ENCODE peak calls at places on chromosomes 13 and 19, in four cellular contexts. One of them, this sample, is unnamed.

GRCh38 chr13:68078874-68079273 is 848.7 kb upstream of the PCDH9 start:
- DNase-seq in HCT116: no peak
- DNase-seq in hepatocyte: no peak
- DNase-seq in IMR-90: no peak
- DNase-seq in this sample: no peak

GRCh38 chr13:40974460-40975407 is 44.4 kb downstream of the ELF1 start:
- DNase-seq in HCT116: peak; percentile 23
- DNase-seq in IMR-90: peak; percentile 66
- DNase-seq in hepatocyte: peak; percentile 58
- DNase-seq in this sample: peak; percentile 72

GRCh38 chr13:43397110-43397509 is 373.7 kb downstream of the DNAJC15 start:
- DNase-seq in IMR-90: peak; percentile 68
- DNase-seq in hepatocyte: no peak
- DNase-seq in HCT116: no peak
- DNase-seq in this sample: no peak

GRCh38 chr19:48807590-48808308 is 3.1 kb downstream of the BCAT2 start:
- DNase-seq in HCT116: no peak
- DNase-seq in IMR-90: no peak
- DNase-seq in hepatocyte: peak; percentile 50
- DNase-seq in this sample: no peak

GRCh38 chr13:98706446-98707110 is 45.9 kb downstream of the SLC15A1 start:
- DNase-seq in HCT116: no peak
- DNase-seq in hepatocyte: peak; percentile 66
- DNase-seq in IMR-90: peak; percentile 13
- DNase-seq in this sample: peak; percentile 77

GRCh38 chr13:106343831-106344230 is 191.6 kb downstream of the EFNB2 start:
- DNase-seq in hepatocyte: peak; percentile 12
- DNase-seq in HCT116: no peak
- DNase-seq in IMR-90: no peak
- DNase-seq in this sample: no peak

GRCh38 chr19:41521860-41522555 is 54.0 kb upstream of the CEACAM21 start:
- DNase-seq in IMR-90: no peak
- DNase-seq in HCT116: no peak
- DNase-seq in hepatocyte: no peak
- DNase-seq in this sample: no peak

GRCh38 chr19:47111682-47112165 is 1.9 kb downstream of the ZC3H4 start:
- DNase-seq in HCT116: no peak
- DNase-seq in hepatocyte: no peak
- DNase-seq in IMR-90: no peak
- DNase-seq in this sample: no peak

GRCh38 chr13:114141261-114141996 is 9.0 kb upstream of the RASA3 start:
- DNase-seq in IMR-90: no peak
- DNase-seq in hepatocyte: no peak
- DNase-seq in HCT116: no peak
- DNase-seq in this sample: no peak

GRCh38 chr13:82688400-82688999 is 1193.8 kb downstream of the SLITRK1 start:
- DNase-seq in hepatocyte: no peak
- DNase-seq in IMR-90: peak; percentile 2
- DNase-seq in HCT116: no peak
- DNase-seq in this sample: no peak
- H3K4me3 ChIP-seq in hepatocyte: no peak overlapping the region
- H3K4me3 ChIP-seq in IMR-90: peak overlapping the region; percentile 50
- H3K4me3 ChIP-seq in HCT116: peak overlapping the region; percentile 6
- H3K4me3 ChIP-seq in this sample: peak overlapping the region; percentile 23

DNA sequence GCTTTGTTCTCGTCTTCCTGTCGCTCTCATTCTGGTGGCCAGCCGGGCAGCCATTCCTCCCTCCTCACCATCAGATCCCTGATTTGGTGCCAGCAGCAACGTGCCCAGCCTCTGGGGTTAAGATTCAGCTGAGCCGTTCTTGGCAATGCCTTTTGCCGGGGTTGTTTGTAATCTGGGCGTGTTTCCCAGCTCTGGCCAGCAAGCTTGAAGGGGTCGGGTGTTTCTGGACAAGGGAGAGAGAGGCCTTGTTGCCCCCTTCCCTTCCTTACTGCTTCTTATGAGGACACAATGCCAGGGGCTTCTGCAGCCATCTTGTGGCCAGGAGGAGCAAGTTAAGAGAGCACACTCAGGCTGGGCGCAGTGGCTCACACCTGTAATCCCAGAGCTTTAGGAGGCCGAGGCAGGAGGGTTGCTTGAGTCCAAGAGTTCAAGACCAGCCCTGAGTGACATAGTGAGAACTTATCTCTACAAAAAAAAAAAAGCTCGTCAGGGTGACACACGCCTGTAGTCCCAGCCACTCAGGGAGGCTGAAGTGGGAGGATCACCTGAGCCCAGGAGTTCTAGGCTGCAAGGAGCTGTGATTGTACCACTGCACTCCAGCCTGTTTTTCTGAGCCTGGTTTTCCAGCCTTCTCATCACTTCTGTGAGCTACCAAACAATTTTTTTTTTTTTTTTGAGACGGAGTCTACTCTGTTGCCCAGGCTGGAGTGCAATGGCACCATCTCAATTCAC is 10.7 kb upstream of the CRTC1 start:
- DNase-seq in HCT116: no peak
- DNase-seq in hepatocyte: no peak
- DNase-seq in IMR-90: peak; percentile 50
- DNase-seq in this sample: no peak
- TF ChIP-seq CTCF in HCT116: peak; percentile 44
- TF ChIP-seq CTCF in hepatocyte: peak; percentile 22
- TF ChIP-seq CTCF in IMR-90: peak; percentile 35
- TF ChIP-seq CTCF in this sample: peak; percentile 33

GRCh38 chr13:26557051-26557392 is 461 bp upstream of the WASF3 start:
- DNase-seq in HCT116: peak; percentile 8
- DNase-seq in IMR-90: no peak
- DNase-seq in hepatocyte: no peak
- DNase-seq in this sample: no peak
- H3K4me3 ChIP-seq in HCT116: peak overlapping the region; percentile 26
- H3K4me3 ChIP-seq in IMR-90: peak overlapping the region; percentile 51
- H3K4me3 ChIP-seq in hepatocyte: peak overlapping the region; percentile 49
- H3K4me3 ChIP-seq in this sample: peak overlapping the region; percentile 48

GRCh38 chr13:110560606-110561334 is 752 bp downstream of the RAB20 start:
- DNase-seq in IMR-90: no peak
- DNase-seq in HCT116: no peak
- DNase-seq in hepatocyte: peak; percentile 60
- DNase-seq in this sample: no peak
- TF ChIP-seq CTCF in IMR-90: no peak
- TF ChIP-seq CTCF in HCT116: no peak
- TF ChIP-seq CTCF in hepatocyte: no peak
- TF ChIP-seq CTCF in this sample: no peak